ENCODE peak calls at places on chromosomes 7 and 10, in six cellular contexts. G is hepatocyte, O is MM.1S, X is fibroblast of lung, V is astrocyte of the spinal cord, E is epithelial cell of proximal tubule. D is an unnamed sample.

GRCh38 chr10:100907175-100907574 is 5.6 kb upstream of the SLF2 start:
- DNase-seq in G (no peak), O (no peak), X (no peak), V (no peak), E (no peak), D (no peak)

GRCh38 chr7:84196007-84196551 is 1.5 kb upstream of the SEMA3A start:
- DNase-seq in G (peak), O (no peak), X (peak), V (peak), E (no peak), D (no peak)

GRCh38 chr7:151873402-151873965 is 3.4 kb downstream of the PRKAG2 start:
- DNase-seq in G (no peak), O (no peak), X (no peak), V (no peak), E (no peak), D (no peak)

GRCh38 chr7:130941322-130942210 is 207.6 kb upstream of the KLF14 start:
- DNase-seq in G (peak), O (no peak), X (peak), V (peak), E (no peak), D (no peak)

GRCh38 chr10:132396495-132397035 is 435 bp upstream of the PWWP2B start:
- DNase-seq in G (peak), O (peak), X (peak), V (no peak), E (no peak), D (peak)

GRCh38 chr10:51770719-51771118 is 71.3 kb upstream of the CSTF2T start:
- DNase-seq in G (no peak), O (no peak), X (peak), V (no peak), E (no peak), D (no peak)

GRCh38 chr10:70462349-70462984 is 16.1 kb upstream of the PALD1 start:
- DNase-seq in G (no peak), O (no peak), X (peak), V (no peak), E (no peak), D (no peak)

GRCh38 chr7:111312966-111313365 is 222.0 kb downstream of the LRRN3 start:
- DNase-seq in G (peak), O (no peak), X (peak), V (peak), E (no peak), D (no peak)

GRCh38 chr7:6139189-6139996 is 108.2 kb downstream of the ANKRD61 start:
- DNase-seq in G (no peak), O (no peak), X (no peak), V (no peak), E (no peak), D (no peak)

GRCh38 chr10:122954731-122955050 is 664 bp upstream of the C10orf88 start:
- DNase-seq in G (no peak), O (no peak), X (no peak), V (no peak), E (no peak), D (no peak)

GRCh38 chr7:270351-270983 is 19.5 kb upstream of the FOXL3 start:
- DNase-seq in G (no peak), O (no peak), X (no peak), V (no peak), E (no peak), D (no peak)

GRCh38 chr10:132510174-132510611 is 27.4 kb upstream of the INPP5A start:
- DNase-seq in G (no peak), O (no peak), X (no peak), V (no peak), E (no peak), D (no peak)

GRCh38 chr10:55801262-55801661 is 559.8 kb downstream of the ZWINT start:
- DNase-seq in G (no peak), O (no peak), X (no peak), V (no peak), E (no peak), D (no peak)

GRCh38 chr10:105347487-105347886 is 706.4 kb downstream of the SORCS3 start:
- DNase-seq in G (no peak), O (no peak), X (no peak), V (no peak), E (no peak), D (no peak)

GRCh38 chr10:28628184-28628893 is 49.0 kb upstream of the BAMBI start:
- DNase-seq in G (peak), O (peak), X (peak), V (peak), E (peak), D (peak)

GRCh38 chr7:158283016-158283974 is 304.3 kb downstream of the PTPRN2 start:
- DNase-seq in G (no peak), O (no peak), X (no peak), V (no peak), E (no peak), D (no peak)

GRCh38 chr10:59708816-59709471 is 706 bp downstream of the SLC16A9 start:
- DNase-seq in G (peak), O (peak), X (no peak), V (no peak), E (no peak), D (peak)

GRCh38 chr10:89163265-89163995 is 43.7 kb downstream of the CH25H start:
- DNase-seq in G (no peak), O (peak), X (peak), V (no peak), E (no peak), D (no peak)

GRCh38 chr10:28840954-28841353 is 163.6 kb downstream of the BAMBI start:
- DNase-seq in G (no peak), O (no peak), X (peak), V (peak), E (no peak), D (no peak)

DNA sequence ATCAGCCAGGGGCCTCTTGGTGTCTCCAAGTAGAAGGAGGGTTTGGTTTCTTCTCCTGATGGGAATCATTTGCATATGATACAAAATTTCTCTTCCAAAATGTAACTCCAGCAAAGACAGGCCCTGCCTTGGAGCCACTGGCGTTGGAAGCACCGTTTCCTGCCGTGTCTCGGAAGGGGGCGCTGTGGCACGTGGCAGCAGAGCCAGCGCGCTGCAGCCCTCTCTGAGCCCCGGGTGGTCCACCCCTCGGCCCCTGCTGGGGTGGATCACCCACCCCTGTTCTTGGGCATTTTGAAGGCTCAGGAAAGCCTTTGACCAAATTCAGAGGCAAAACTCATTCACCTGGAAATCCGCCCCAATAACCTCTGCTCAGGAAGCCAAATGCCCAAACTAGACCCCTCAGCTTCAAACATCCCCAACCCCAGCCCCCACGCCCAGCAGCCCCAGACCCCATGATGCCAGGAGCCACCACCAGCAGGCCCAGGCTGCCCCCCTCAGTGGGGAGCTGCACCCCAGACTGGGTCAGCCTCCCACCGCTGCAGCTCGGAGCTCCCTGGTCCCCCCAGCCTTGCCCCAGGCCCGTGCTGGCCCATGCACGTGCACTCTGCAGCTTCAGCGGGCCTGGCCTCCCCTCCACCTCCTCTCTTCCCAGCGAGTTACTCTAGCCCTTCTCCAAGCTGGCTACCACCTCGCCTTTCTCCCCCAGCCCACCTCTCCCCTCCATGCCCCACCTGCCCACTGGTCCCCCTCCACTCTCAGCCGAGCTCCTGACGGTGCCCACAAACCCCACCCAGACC is 29.5 kb upstream of the ELFN1 start:
- DNase-seq in G (no peak), O (no peak), X (no peak), V (no peak), E (no peak), D (no peak)
- TF ChIP-seq CTCF in G (peak), O (peak), X (no peak), V (no peak), E (no peak), D (no peak)

GRCh38 chr7:142866361-142867096 is 11.7 kb downstream of the EPHB6 start:
- DNase-seq in G (peak), O (peak), X (peak), V (no peak), E (no peak), D (no peak)
- TF ChIP-seq CTCF in G (peak), O (peak), X (peak), V (peak), E (peak), D (no peak)

DNA sequence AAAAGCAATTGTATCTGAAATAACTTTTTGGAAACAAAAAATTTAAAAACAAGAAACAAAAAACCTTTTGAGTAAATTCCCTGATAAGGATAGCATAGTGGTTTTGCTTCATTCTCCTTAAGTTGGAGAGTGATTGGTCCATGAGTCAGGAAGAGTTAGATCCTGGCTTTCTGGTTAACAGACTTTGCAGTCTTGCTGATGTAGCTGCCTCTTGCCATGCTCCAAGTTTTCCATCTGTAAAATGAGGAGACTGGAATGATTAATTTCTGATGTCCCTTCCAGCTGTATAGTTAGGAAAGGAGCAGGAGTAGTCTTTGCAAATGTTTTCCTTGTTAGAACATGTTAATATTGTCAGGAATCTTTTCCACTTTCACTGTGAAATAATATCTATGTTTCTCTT is 266.6 kb downstream of the DNAJB9 start:
- DNase-seq in G (no peak), O (no peak), X (peak), V (peak), E (no peak), D (no peak)
- TF ChIP-seq CTCF in G (no peak), O (no peak), X (no peak), V (no peak), E (no peak), D (no peak)

DNA sequence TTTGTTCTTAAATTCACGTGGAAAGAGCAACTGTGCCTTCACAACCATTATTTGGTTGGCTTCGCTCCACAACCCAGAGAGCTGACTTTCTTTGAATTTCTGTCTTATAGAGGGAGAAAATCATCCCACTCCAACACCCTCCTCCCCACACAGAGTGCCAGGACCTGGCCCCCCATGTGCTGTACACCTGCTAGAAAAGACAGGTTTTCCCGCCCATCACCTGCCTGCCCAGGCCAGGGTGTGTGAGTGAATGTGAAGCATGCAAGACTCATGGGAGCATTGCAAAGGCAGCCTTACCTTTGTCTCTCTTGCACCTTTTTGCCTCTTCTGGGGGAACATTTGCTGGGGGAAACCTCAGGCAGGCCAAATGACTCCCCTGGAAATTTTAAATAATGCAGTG is 319.0 kb downstream of the TNS3 start:
- DNase-seq in G (no peak), O (no peak), X (no peak), V (no peak), E (no peak), D (no peak)
- TF ChIP-seq CTCF in G (no peak), O (no peak), X (no peak), V (no peak), E (no peak), D (no peak)